ENCODE peak calls at places on chromosomes 7 and 10, in nine cellular contexts. O, K, N, D, A, C, X, J and P are unnamed samples.

GRCh38 chr7:139731802-139732470 is 45.9 kb downstream of the HIPK2 start:
- DNase-seq in O (peak; percentile 85), K (no peak), N (peak; percentile 91), D (peak; percentile 82), A (peak; percentile 92), C (peak; percentile 85), X (peak; percentile 72), J (peak; percentile 91), P (no peak)

GRCh38 chr10:128062331-128062730 is 63.9 kb downstream of the MKI67 start:
- DNase-seq in O (peak; percentile 50), K (peak; percentile 41), N (no peak), D (no peak), A (no peak), C (no peak), X (no peak), J (no peak), P (no peak)

GRCh38 chr10:89861199-89861573 is 159.8 kb downstream of the KIF20B start:
- DNase-seq in O (no peak), K (no peak), N (no peak), D (no peak), A (no peak), C (no peak), X (no peak), J (no peak), P (no peak)

GRCh38 chr10:64977912-64978311 is 1456.7 kb downstream of the REEP3 start:
- DNase-seq in O (no peak), K (no peak), N (no peak), D (no peak), A (no peak), C (no peak), X (no peak), J (no peak), P (no peak)

GRCh38 chr10:99233000-99233679 is 2.5 kb downstream of the HPSE2 start:
- DNase-seq in O (no peak), K (peak; percentile 24), N (no peak), D (no peak), A (no peak), C (no peak), X (no peak), J (no peak), P (no peak)

GRCh38 chr7:13540429-13540828 is 449.0 kb downstream of the ETV1 start:
- DNase-seq in O (no peak), K (no peak), N (no peak), D (no peak), A (no peak), C (no peak), X (no peak), J (peak; percentile 78), P (no peak)

GRCh38 chr10:94006591-94007550 is 13.1 kb downstream of the PLCE1 start:
- DNase-seq in O (no peak), K (no peak), N (peak; percentile 61), D (no peak), A (peak; percentile 80), C (no peak), X (no peak), J (peak; percentile 95), P (no peak)

GRCh38 chr7:105782391-105783063 is 93.9 kb downstream of the ATXN7L1 start:
- DNase-seq in O (no peak), K (no peak), N (no peak), D (no peak), A (peak; percentile 81), C (no peak), X (no peak), J (peak; percentile 71), P (no peak)

GRCh38 chr10:104380336-104380735 is 26.7 kb downstream of the CFAP58 start:
- DNase-seq in O (no peak), K (no peak), N (no peak), D (no peak), A (no peak), C (no peak), X (no peak), J (no peak), P (no peak)

GRCh38 chr10:61975107-61975932 is 73.8 kb downstream of the ARID5B start:
- DNase-seq in O (no peak), K (no peak), N (no peak), D (no peak), A (peak; percentile 82), C (no peak), X (no peak), J (peak; percentile 76), P (no peak)

GRCh38 chr10:81978238-81978637 is 103.2 kb downstream of the NRG3 start:
- DNase-seq in O (no peak), K (peak; percentile 78), N (no peak), D (no peak), A (peak; percentile 3), C (no peak), X (no peak), J (no peak), P (peak; percentile 26)

GRCh38 chr7:33794419-33794818 is 110.9 kb upstream of the BMPER start:
- DNase-seq in O (no peak), K (no peak), N (no peak), D (no peak), A (no peak), C (no peak), X (no peak), J (no peak), P (no peak)

GRCh38 chr7:19920200-19920599 is 146.8 kb upstream of the TMEM196 start:
- DNase-seq in O (no peak), K (no peak), N (no peak), D (no peak), A (no peak), C (no peak), X (no peak), J (peak; percentile 89), P (no peak)

GRCh38 chr7:99314504-99314903 is 11.2 kb upstream of the ARPC1A start:
- DNase-seq in O (no peak), K (no peak), N (peak; percentile 41), D (no peak), A (peak; percentile 71), C (no peak), X (no peak), J (no peak), P (no peak)

GRCh38 chr7:33276325-33276724 is 147.0 kb downstream of the BBS9 start:
- DNase-seq in O (no peak), K (no peak), N (no peak), D (no peak), A (no peak), C (no peak), X (no peak), J (no peak), P (no peak)

GRCh38 chr7:130490888-130491771 is 755 bp upstream of the MEST start:
- DNase-seq in O (no peak), K (peak; percentile 77), N (peak; percentile 30), D (no peak), A (no peak), C (no peak), X (peak; percentile 56), J (peak; percentile 16), P (no peak)

GRCh38 chr7:142188846-142189245 is 69.0 kb downstream of the PRSS58 start:
- DNase-seq in O (no peak), K (no peak), N (no peak), D (no peak), A (peak; percentile 47), C (no peak), X (no peak), J (peak; percentile 18), P (no peak)

GRCh38 chr7:124188576-124188975 is 155.7 kb upstream of the TMEM229A start:
- DNase-seq in O (no peak), K (peak; percentile 28), N (no peak), D (no peak), A (no peak), C (no peak), X (no peak), J (no peak), P (no peak)
- H3K4me3 ChIP-seq in O (no peak overlapping the region), K (no peak overlapping the region), N (no peak overlapping the region), D (no peak overlapping the region), A (no peak overlapping the region), C (no peak overlapping the region), X (no peak overlapping the region), J (no peak overlapping the region), P (no peak overlapping the region)

GRCh38 chr7:121752706-121753105 is 120.3 kb upstream of the PTPRZ1 start:
- DNase-seq in O (no peak), K (peak; percentile 52), N (no peak), D (no peak), A (no peak), C (no peak), X (no peak), J (peak; percentile 43), P (no peak)
- TF ChIP-seq CTCF in O (peak; percentile 2), K (peak; percentile 61), N (no peak), D (no peak), A (peak; percentile 37), C (no peak), X (no peak), J (peak; percentile 47), P (peak; percentile 62)

GRCh38 chr7:143443153-143443552 is at the start of gene TAS2R60:
- DNase-seq in O (no peak), K (no peak), N (no peak), D (no peak), A (no peak), C (no peak), X (no peak), J (no peak), P (no peak)
- H3K4me3 ChIP-seq in O (no peak within 1 kb of the TSS), K (no peak within 1 kb of the TSS), N (no peak within 1 kb of the TSS), D (no peak within 1 kb of the TSS), A (no peak within 1 kb of the TSS), C (no peak within 1 kb of the TSS), X (no peak within 1 kb of the TSS), J (no peak within 1 kb of the TSS), P (no peak within 1 kb of the TSS)

GRCh38 chr7:135710417-135711138 is 17.4 kb downstream of the SLC13A4 start:
- DNase-seq in O (no peak), K (peak; percentile 52), N (no peak), D (no peak), A (no peak), C (no peak), X (no peak), J (no peak), P (no peak)
- TF ChIP-seq CTCF in O (peak; percentile 61), K (peak; percentile 73), N (peak; percentile 48), D (peak; percentile 68), A (peak; percentile 68), C (peak; percentile 74), X (no peak), J (peak; percentile 61), P (peak; percentile 32)

GRCh38 chr10:129513312-129513711 is 46.3 kb downstream of the MGMT start:
- DNase-seq in O (no peak), K (no peak), N (no peak), D (no peak), A (no peak), C (no peak), X (no peak), J (no peak), P (no peak)

GRCh38 chr10:129511086-129511485 is 44.0 kb downstream of the MGMT start:
- DNase-seq in O (no peak), K (no peak), N (no peak), D (no peak), A (no peak), C (no peak), X (no peak), J (no peak), P (no peak)

GRCh38 chr10:129509835-129510234 is 42.8 kb downstream of the MGMT start:
- DNase-seq in O (no peak), K (no peak), N (no peak), D (no peak), A (no peak), C (no peak), X (no peak), J (no peak), P (no peak)

GRCh38 chr10:129509155-129509554 is 42.1 kb downstream of the MGMT start:
- DNase-seq in O (no peak), K (no peak), N (no peak), D (no peak), A (no peak), C (no peak), X (no peak), J (no peak), P (no peak)

GRCh38 chr10:129511758-129512157 is 44.7 kb downstream of the MGMT start:
- DNase-seq in O (no peak), K (no peak), N (no peak), D (no peak), A (no peak), C (no peak), X (no peak), J (no peak), P (no peak)
- H3K4me3 ChIP-seq in O (no peak overlapping the region), K (no peak overlapping the region), N (no peak overlapping the region), D (no peak overlapping the region), A (no peak overlapping the region), C (no peak overlapping the region), X (no peak overlapping the region), J (no peak overlapping the region), P (no peak overlapping the region)